ENCODE peak calls at places on chromosome X, in ten cellular contexts. R, U, Q, G, M, B, A, Y, X and J are unnamed samples.
A peak's percentile ranks its signal among the peaks of the same experiment; 100 is the strongest.

GRCh38 chrX:123487674-123488073 is 245.2 kb downstream of the THOC2 start:
- DNase-seq in U (no peak), R (no peak), Y (no peak), G (no peak), Q (no peak), X (no peak), M (no peak), B (peak; percentile 17), A (no peak), J (no peak)

GRCh38 chrX:116317409-116317808 is 119.0 kb upstream of the SLC6A14 start:
- DNase-seq in G (peak; percentile 14), U (no peak), M (no peak), Y (no peak), R (peak; percentile 1), B (peak; percentile 14), A (peak; percentile 80), Q (no peak), X (no peak), J (no peak)

GRCh38 chrX:9746148-9746880 is 19.3 kb downstream of the GPR143 start:
- DNase-seq in G (peak; percentile 40), R (no peak), X (no peak), Q (no peak), B (peak; percentile 34), A (peak; percentile 69), M (no peak), U (no peak), Y (no peak), J (no peak)

GRCh38 chrX:24398766-24399165 is 38.3 kb downstream of the SUPT20HL1 start:
- DNase-seq in Q (no peak), Y (no peak), B (no peak), R (peak; percentile 11), G (no peak), M (no peak), X (no peak), A (no peak), U (no peak), J (no peak)

GRCh38 chrX:115940888-115941332 is 229.6 kb upstream of the AGTR2 start:
- DNase-seq in Q (no peak), M (peak; percentile 91), A (peak; percentile 19), X (no peak), Y (no peak), G (peak; percentile 27), U (peak; percentile 22), R (peak; percentile 49), B (peak; percentile 85), J (no peak)

GRCh38 chrX:48046846-48047245 is 24.6 kb downstream of the ZNF630 start:
- DNase-seq in X (no peak), U (no peak), Q (no peak), A (no peak), R (no peak), B (no peak), Y (no peak), G (no peak), M (no peak), J (no peak)

GRCh38 chrX:44344687-44345086 is 1.2 kb upstream of the EFHC2 start:
- DNase-seq in Y (no peak), X (peak; percentile 5), B (no peak), A (no peak), R (no peak), U (no peak), G (peak; percentile 65), M (no peak), Q (no peak), J (no peak)

GRCh38 chrX:76148753-76149152 is 24.1 kb upstream of the PBDC1 start:
- DNase-seq in M (no peak), B (peak; percentile 42), X (peak; percentile 30), U (peak; percentile 27), A (peak; percentile 39), Q (no peak), G (peak; percentile 9), Y (peak; percentile 17), R (peak; percentile 61), J (peak; percentile 80)

GRCh38 chrX:15055146-15055930 is 182.1 kb downstream of the MOSPD2 start:
- DNase-seq in X (no peak), B (peak; percentile 79), Y (no peak), M (no peak), R (no peak), G (no peak), A (peak; percentile 35), U (no peak), Q (no peak), J (no peak)

GRCh38 chrX:154457491-154458115 is 478 bp upstream of the PLXNA3 start:
- DNase-seq in A (no peak), U (peak; percentile 16), G (no peak), M (no peak), X (peak; percentile 56), Q (no peak), Y (no peak), R (peak; percentile 66), B (peak; percentile 61), J (peak; percentile 48)

GRCh38 chrX:49876750-49877149 is 2.5 kb upstream of the USP27X start:
- DNase-seq in M (peak; percentile 3), X (no peak), A (peak; percentile 40), G (peak; percentile 9), B (peak; percentile 39), R (peak; percentile 40), U (peak; percentile 37), Y (peak; percentile 22), Q (peak; percentile 43), J (no peak)

GRCh38 chrX:30804462-30804861 is 84.6 kb downstream of the TAB3 start:
- DNase-seq in M (no peak), X (no peak), G (no peak), A (no peak), Y (no peak), B (no peak), U (no peak), R (no peak), Q (no peak), J (no peak)

GRCh38 chrX:72475952-72476668 is 96.5 kb downstream of the HDAC8 start:
- DNase-seq in U (no peak), R (no peak), B (peak; percentile 13), G (no peak), Q (no peak), A (peak; percentile 19), X (no peak), M (no peak), Y (no peak), J (no peak)

GRCh38 chrX:40470830-40471429 is 109.8 kb upstream of the ATP6AP2 start:
- DNase-seq in X (no peak), A (peak; percentile 23), R (no peak), Y (no peak), Q (no peak), B (no peak), M (no peak), U (no peak), G (no peak), J (no peak)

GRCh38 chrX:69503228-69503834 is 795 bp upstream of the NALF2 start:
- DNase-seq in G (peak; percentile 59), R (peak; percentile 78), M (peak; percentile 52), Y (no peak), U (no peak), Q (peak; percentile 31), X (no peak), A (no peak), B (peak; percentile 60), J (no peak)

GRCh38 chrX:53291596-53291995 is 10.2 kb upstream of the IQSEC2 start:
- DNase-seq in G (no peak), R (no peak), U (no peak), X (no peak), Q (no peak), M (no peak), A (no peak), Y (no peak), B (no peak), J (no peak)

GRCh38 chrX:34300871-34301270 is 168.8 kb upstream of the FAM47A start:
- DNase-seq in Q (no peak), A (peak; percentile 70), X (no peak), R (peak; percentile 17), B (peak; percentile 59), G (peak; percentile 11), U (peak; percentile 11), M (no peak), Y (peak; percentile 22), J (no peak)